ENCODE peak calls at places on chromosomes 16 and 17, in four cellular contexts. L is T-helper 1 cell; U is Jurkat, Clone E6-1; V is lower lobe of right lung. R is an unnamed sample.

GRCh38 chr16:12210258-12210880 is 233.8 kb downstream of the SNX29 start:
- DNase-seq in U (no peak), V (no peak), L (no peak), R (no peak)

GRCh38 chr17:885971-886571 is 93.5 kb downstream of the NXN start:
- DNase-seq in V (no peak), U (no peak), L (no peak), R (no peak)

GRCh38 chr17:5686246-5686645 is 101.9 kb upstream of the NLRP1 start:
- DNase-seq in V (no peak), L (no peak), U (no peak), R (no peak)

GRCh38 chr16:65547799-65548446 is 426.1 kb upstream of the CDH11 start:
- DNase-seq in U (no peak), L (no peak), V (no peak), R (peak)

GRCh38 chr16:57628008-57628781 is at the start of gene ADGRG1:
- DNase-seq in L (no peak), V (peak), U (no peak), R (peak)

GRCh38 chr16:52964290-52964689 is 88.4 kb downstream of the CHD9NB start:
- DNase-seq in L (no peak), U (no peak), V (no peak), R (peak)

GRCh38 chr17:45341389-45342158 is 24.8 kb upstream of the MAP3K14 start:
- DNase-seq in U (no peak), L (no peak), V (peak), R (peak)

GRCh38 chr16:55955845-55956244 is 80.7 kb upstream of the CES5A start:
- DNase-seq in V (no peak), L (no peak), U (no peak), R (peak)

GRCh38 chr17:42154514-42154883 is 290 bp downstream of the RAB5C start:
- DNase-seq in V (no peak), L (no peak), U (no peak), R (no peak)

GRCh38 chr16:48963306-48963705 is 318.3 kb downstream of the CBLN1 start:
- DNase-seq in U (no peak), L (no peak), V (no peak), R (peak)

GRCh38 chr16:88662222-88662842 is 559 bp downstream of the MVD start:
- DNase-seq in V (no peak), L (peak), U (no peak), R (peak)

GRCh38 chr16:70740919-70741778 is 55.3 kb upstream of the MTSS2 start:
- DNase-seq in V (no peak), U (peak), L (no peak), R (peak)

GRCh38 chr17:4175921-4176802 is 33.2 kb downstream of the CYB5D2 start:
- DNase-seq in V (no peak), U (peak), L (no peak), R (peak)

GRCh38 chr17:78325076-78325712 is 34.7 kb downstream of the SOCS3 start:
- DNase-seq in L (no peak), U (no peak), V (no peak), R (peak)

GRCh38 chr17:37650419-37651003 is 7.3 kb upstream of the DDX52 start:
- DNase-seq in V (no peak), U (no peak), L (no peak), R (peak)

GRCh38 chr16:507996-508395 is 19.5 kb upstream of the CAPN15 start:
- DNase-seq in U (no peak), L (no peak), V (no peak), R (no peak)

GRCh38 chr16:2464333-2464732 is 4.4 kb downstream of the TEDC2 start:
- DNase-seq in U (no peak), L (no peak), V (no peak), R (no peak)

GRCh38 chr16:57504491-57504890 is 18.2 kb upstream of the DOK4 start:
- DNase-seq in L (no peak), U (no peak), V (no peak), R (no peak)

GRCh38 chr16:3789375-3790067 is 72.2 kb upstream of the TRAP1 start:
- DNase-seq in L (no peak), V (no peak), U (peak), R (no peak)

GRCh38 chr16:586645-587590 is 2.9 kb upstream of the RAB40C start:
- DNase-seq in L (no peak), V (peak), U (no peak), R (peak)

R was measured in EH.